ENCODE peak calls at places on chromosomes 7 and 10, in eight cellular contexts. I is choroid plexus epithelial cell, K is nephron progenitor cell, M is cardiac fibroblast, V is MCF 10A, Z is PC-9, O is GM12878, E is GM12865. R is an unnamed sample.

GRCh38 chr7:108382932-108383331 is 73.3 kb downstream of the NRCAM start:
- DNase-seq in I (no peak), K (no peak), M (no peak), V (no peak), Z (no peak), O (no peak), E (no peak), R (no peak)

GRCh38 chr7:21412291-21412896 is 15.5 kb upstream of the SP4 start:
- DNase-seq in I (no peak), K (no peak), M (no peak), V (no peak), Z (no peak), O (peak), E (peak), R (peak)

GRCh38 chr10:72200883-72201282 is 14.9 kb upstream of the ANAPC16 start:
- DNase-seq in I (no peak), K (no peak), M (no peak), V (no peak), Z (no peak), O (no peak), E (no peak), R (no peak)

GRCh38 chr10:5595591-5596590 is 70.5 kb downstream of the ASB13 start:
- DNase-seq in I (peak), K (no peak), M (peak), V (peak), Z (peak), O (no peak), E (no peak), R (no peak)

GRCh38 chr7:95045236-95045923 is 138.0 kb downstream of the PPP1R9A start:
- DNase-seq in I (peak), K (no peak), M (peak), V (peak), Z (peak), O (no peak), E (peak), R (no peak)

GRCh38 chr10:43353495-43354324 is 17.7 kb upstream of the FXYD4 start:
- DNase-seq in I (no peak), K (no peak), M (peak), V (no peak), Z (no peak), O (no peak), E (no peak), R (peak)

GRCh38 chr7:867406-868188 is 8.8 kb upstream of the GET4 start:
- DNase-seq in I (peak), K (no peak), M (peak), V (peak), Z (peak), O (no peak), E (no peak), R (no peak)

GRCh38 chr7:80147543-80148376 is 13.1 kb downstream of the GNAI1 start:
- DNase-seq in I (peak), K (no peak), M (peak), V (peak), Z (no peak), O (no peak), E (no peak), R (no peak)

GRCh38 chr7:1562611-1563051 is 6.6 kb upstream of the TMEM184A start:
- DNase-seq in I (no peak), K (no peak), M (no peak), V (no peak), Z (no peak), O (no peak), E (no peak), R (no peak)

GRCh38 chr7:32914186-32914585 is 22.6 kb upstream of the KBTBD2 start:
- DNase-seq in I (no peak), K (no peak), M (no peak), V (no peak), Z (no peak), O (no peak), E (no peak), R (no peak)
- TF ChIP-seq CTCF in I (peak), K (no peak), M (peak), V (no peak), Z (no peak), O (no peak), E (no peak), R (no peak)

GRCh38 chr10:101218423-101219136 is 10.7 kb downstream of the LBX1 start:
- DNase-seq in I (no peak), K (peak), M (no peak), V (no peak), Z (no peak), O (no peak), E (no peak), R (no peak)

GRCh38 chr10:101216207-101216607 is 13.1 kb downstream of the LBX1 start:
- DNase-seq in I (no peak), K (peak), M (no peak), V (no peak), Z (no peak), O (no peak), E (no peak), R (no peak)

GRCh38 chr10:101216631-101217425 is 12.4 kb downstream of the LBX1 start:
- DNase-seq in I (no peak), K (peak), M (no peak), V (no peak), Z (no peak), O (no peak), E (no peak), R (no peak)

GRCh38 chr10:101219137-101219945 is 9.9 kb downstream of the LBX1 start:
- DNase-seq in I (no peak), K (no peak), M (no peak), V (no peak), Z (no peak), O (no peak), E (no peak), R (no peak)

DNA sequence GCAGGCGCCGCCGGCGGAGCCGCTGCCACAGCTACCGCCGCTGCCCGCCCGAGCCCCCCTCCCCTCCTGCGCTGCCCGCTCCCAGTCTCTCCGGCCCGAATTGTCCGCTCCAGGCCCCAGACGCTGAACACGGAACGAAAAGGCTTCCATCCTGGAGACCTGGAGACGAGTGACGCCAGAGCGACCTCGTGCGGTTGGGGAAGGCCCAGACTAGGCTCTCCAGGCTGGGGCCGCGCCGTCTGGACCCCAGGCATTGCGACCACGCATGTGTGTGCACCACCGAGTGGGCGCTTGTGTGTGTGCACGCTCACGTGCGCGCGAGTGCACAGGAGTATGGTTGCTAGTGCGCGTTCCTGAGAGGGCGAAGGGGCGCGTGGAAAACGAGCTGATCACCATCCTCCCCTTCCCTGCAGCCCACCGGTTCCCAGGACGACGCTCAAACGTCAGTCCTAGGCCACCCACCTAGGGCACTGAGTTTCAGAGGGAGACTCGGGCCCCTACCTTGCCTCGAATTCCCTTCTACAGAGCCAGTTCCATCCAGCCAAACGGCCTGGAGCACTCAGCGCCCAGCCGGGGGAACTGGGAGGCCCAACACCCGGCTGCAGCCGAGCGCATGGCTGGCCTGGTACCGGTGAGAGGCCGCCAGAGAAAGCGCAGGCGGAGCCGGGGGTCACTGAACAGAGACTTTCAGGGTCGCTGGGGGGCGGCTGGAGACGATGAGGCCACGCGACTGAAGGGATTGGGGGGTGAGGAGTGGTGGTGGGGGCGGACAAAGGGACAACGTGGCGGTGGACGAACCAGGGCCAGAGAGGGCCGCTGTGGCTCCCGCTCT is 11.6 kb downstream of the LBX1 start:
- DNase-seq in I (peak), K (peak), M (peak), V (no peak), Z (peak), O (no peak), E (no peak), R (no peak)
- TF ChIP-seq CTCF in I (peak), K (peak), M (peak), V (no peak), Z (no peak), O (no peak), E (no peak), R (peak)

GRCh38 chr7:22802426-22802825 is 20.2 kb downstream of the TOMM7 start:
- DNase-seq in I (no peak), K (no peak), M (no peak), V (no peak), Z (no peak), O (no peak), E (no peak), R (no peak)
- TF ChIP-seq CTCF in I (no peak), K (no peak), M (no peak), V (no peak), Z (no peak), O (no peak), E (no peak), R (no peak)

DNA sequence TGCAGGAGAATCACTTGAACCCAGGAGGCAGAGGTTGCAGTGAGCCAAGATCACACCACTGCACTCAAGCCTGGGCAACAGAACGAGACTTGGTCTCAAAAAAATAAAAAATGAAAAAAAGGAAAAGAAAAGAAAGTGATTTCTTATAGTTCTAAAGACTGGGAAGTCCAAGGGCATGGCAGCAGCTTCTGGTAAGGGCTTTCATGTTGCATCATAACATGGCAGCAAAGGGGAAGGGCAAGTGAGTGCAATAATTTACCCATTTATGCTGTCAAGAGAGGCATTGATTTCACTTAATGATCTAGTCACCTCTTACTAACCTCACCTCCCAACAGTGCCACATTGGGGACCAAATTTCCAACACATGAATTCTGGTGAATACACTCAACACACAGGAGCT is 8.8 kb upstream of the KLRG2 start:
- DNase-seq in I (no peak), K (no peak), M (no peak), V (no peak), Z (no peak), O (no peak), E (no peak), R (no peak)
- TF ChIP-seq CTCF in I (no peak), K (no peak), M (no peak), V (no peak), Z (no peak), O (no peak), E (no peak), R (no peak)

GRCh38 chr7:102288285-102288930 is 1.7 kb downstream of the SH2B2 start:
- DNase-seq in I (peak), K (no peak), M (no peak), V (no peak), Z (no peak), O (no peak), E (peak), R (no peak)
- TF ChIP-seq CTCF in I (peak), K (no peak), M (peak), V (no peak), Z (no peak), O (peak), E (peak), R (peak)